ENCODE peak calls at places on chromosomes 2 and 18, in seven cellular contexts. R, C, I, K, Z, O and F are unnamed samples.

GRCh38 chr2:240604291-240604938 is 17.9 kb downstream of the CAPN10 start:
- DNase-seq in O (peak; percentile 89), R (peak; percentile 87), C (no peak), K (peak; percentile 83), I (peak; percentile 89), Z (peak; percentile 82), F (peak; percentile 79)

GRCh38 chr18:70289351-70290330 is 796 bp downstream of the SOCS6 start:
- DNase-seq in O (peak; percentile 76), R (peak; percentile 85), C (peak; percentile 41), I (peak; percentile 62), Z (peak; percentile 49), K (peak; percentile 62), F (no peak)

GRCh38 chr2:128585706-128586105 is 267.0 kb upstream of the HS6ST1 start:
- DNase-seq in R (no peak), Z (no peak), I (no peak), O (no peak), C (peak; percentile 88), K (no peak), F (no peak)

GRCh38 chr2:40668435-40668834 is 216.5 kb upstream of the SLC8A1 start:
- DNase-seq in I (no peak), Z (no peak), K (no peak), O (no peak), R (no peak), C (no peak), F (no peak)

GRCh38 chr18:22257022-22257543 is 87.7 kb downstream of the GATA6 start:
- DNase-seq in O (no peak), I (no peak), R (no peak), Z (no peak), C (no peak), K (no peak), F (no peak)

GRCh38 chr2:16154501-16155280 is 214.3 kb downstream of the MYCN start:
- DNase-seq in O (peak; percentile 15), K (no peak), R (no peak), C (no peak), Z (no peak), I (no peak), F (no peak)

GRCh38 chr2:205060269-205060668 is 515.0 kb downstream of the PARD3B start:
- DNase-seq in C (peak; percentile 55), K (no peak), Z (no peak), O (no peak), R (no peak), I (no peak), F (no peak)

GRCh38 chr2:151267537-151267936 is 5.9 kb upstream of the RBM43 start:
- DNase-seq in C (no peak), R (no peak), K (no peak), Z (no peak), I (no peak), O (no peak), F (no peak)

GRCh38 chr2:200335657-200336056 is 29.2 kb downstream of the SPATS2L start:
- DNase-seq in R (no peak), K (no peak), Z (no peak), I (no peak), C (peak; percentile 50), O (no peak), F (no peak)

GRCh38 chr2:234829074-234829455 is 122.8 kb upstream of the SH3BP4 start:
- DNase-seq in Z (no peak), O (no peak), K (no peak), I (no peak), R (no peak), C (no peak), F (no peak)

GRCh38 chr2:159513745-159514144 is 102.6 kb downstream of the BAZ2B start:
- DNase-seq in Z (no peak), C (no peak), R (no peak), O (no peak), I (no peak), K (no peak), F (no peak)

GRCh38 chr2:127640082-127641072 is 5.6 kb upstream of the GPR17 start:
- DNase-seq in I (no peak), K (no peak), Z (no peak), O (peak; percentile 87), R (no peak), C (no peak), F (peak; percentile 13)

GRCh38 chr2:230877737-230878598 is 13.2 kb downstream of the ITM2C start:
- DNase-seq in I (no peak), O (peak; percentile 37), K (no peak), Z (peak; percentile 31), C (no peak), R (no peak), F (no peak)

GRCh38 chr2:85199692-85200091 is 66.5 kb downstream of the TCF7L1 start:
- DNase-seq in R (no peak), O (no peak), K (no peak), Z (no peak), C (no peak), I (no peak), F (no peak)

GRCh38 chr2:40448476-40449079 is 3.3 kb downstream of the SLC8A1 start:
- DNase-seq in C (peak; percentile 21), R (no peak), O (peak; percentile 75), K (no peak), Z (no peak), I (no peak), F (no peak)

GRCh38 chr2:30443081-30443480 is 4.0 kb upstream of the LCLAT1 start:
- DNase-seq in C (no peak), R (no peak), O (no peak), I (no peak), K (no peak), Z (no peak), F (no peak)

GRCh38 chr2:227473019-227473461 is 1.1 kb downstream of the AGFG1 start:
- DNase-seq in R (no peak), K (no peak), I (no peak), C (no peak), O (no peak), Z (no peak), F (no peak)

GRCh38 chr18:67463829-67464228 is 52.7 kb downstream of the DSEL start:
- DNase-seq in Z (no peak), R (no peak), C (peak; percentile 17), O (peak; percentile 47), I (no peak), K (no peak), F (no peak)

GRCh38 chr2:154307007-154307406 is 391.5 kb upstream of the KCNJ3 start:
- DNase-seq in Z (no peak), C (no peak), O (no peak), K (no peak), I (no peak), R (no peak), F (no peak)

GRCh38 chr2:198100323-198100722 is 295.9 kb downstream of the PLCL1 start:
- DNase-seq in C (peak; percentile 15), Z (no peak), K (no peak), R (no peak), O (no peak), I (no peak), F (no peak)

GRCh38 chr18:24055009-24055804 is 40.7 kb downstream of the TTC39C start:
- DNase-seq in C (no peak), I (no peak), R (no peak), Z (no peak), K (no peak), O (no peak), F (no peak)

GRCh38 chr2:24456610-24457556 is 34.2 kb upstream of the NCOA1 start:
- DNase-seq in K (peak; percentile 80), C (peak; percentile 70), I (no peak), Z (peak; percentile 54), R (no peak), O (peak; percentile 83), F (peak; percentile 49)

GRCh38 chr2:238080518-238080917 is 19.6 kb upstream of the ESPNL start:
- DNase-seq in I (no peak), K (no peak), O (no peak), R (no peak), Z (no peak), C (no peak), F (no peak)

GRCh38 chr2:375270-375946 is 87.5 kb upstream of the ALKAL2 start:
- DNase-seq in I (no peak), R (no peak), C (no peak), Z (no peak), O (no peak), K (no peak), F (no peak)

GRCh38 chr2:70084973-70085710 is 2.1 kb upstream of the PCBP1 start:
- DNase-seq in I (no peak), K (peak; percentile 55), R (no peak), O (peak; percentile 93), C (peak; percentile 82), Z (peak; percentile 61), F (no peak)

DNA sequence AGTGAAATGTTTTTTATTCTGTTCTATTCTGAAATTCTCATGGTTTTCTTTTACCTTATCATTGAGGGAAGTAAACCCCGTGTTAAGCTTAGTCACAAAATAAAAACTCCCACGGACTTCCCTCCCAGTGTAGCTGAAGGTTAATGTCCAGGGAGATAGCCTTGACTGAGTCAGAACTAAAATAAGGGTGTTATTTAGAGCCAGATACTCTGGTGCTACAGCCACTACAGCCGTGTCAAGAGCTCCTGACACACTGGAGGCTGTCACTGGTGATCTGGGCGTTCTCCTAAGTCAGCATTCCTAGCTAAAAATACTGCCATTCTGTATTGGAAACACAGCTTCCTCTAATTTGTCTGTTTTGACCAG is 82.0 kb upstream of the RANBP2 start:
- DNase-seq in C (peak; percentile 86), R (no peak), I (no peak), Z (no peak), O (no peak), K (no peak), F (peak; percentile 80)
- H3K4me1 ChIP-seq in C (peaks cover 33% of the 10 kb centered on the region), R (peaks cover 42% of the 10 kb centered on the region), I (peaks cover 73% of the 10 kb centered on the region), Z (peaks cover 36% of the 10 kb centered on the region), O (no peaks in the 10 kb centered on the region), K (peaks cover 12% of the 10 kb centered on the region), F (peaks cover 95% of the 10 kb centered on the region)

GRCh38 chr18:12121175-12122095 is 27.8 kb downstream of the ANKRD62 start:
- DNase-seq in K (no peak), C (no peak), I (no peak), O (peak; percentile 87), Z (no peak), R (no peak), F (no peak)
- TF ChIP-seq CTCF in K (no peak), C (peak; percentile 36), I (no peak), O (peak; percentile 75), Z (no peak), R (no peak), F (peak; percentile 6)

GRCh38 chr2:101307503-101307902 is 998 bp downstream of the RNF149 start:
- DNase-seq in O (no peak), R (no peak), Z (no peak), I (no peak), C (peak; percentile 42), K (no peak), F (no peak)

GRCh38 chr2:101303688-101304087 is 4.8 kb downstream of the RNF149 start:
- DNase-seq in I (no peak), K (no peak), R (no peak), Z (no peak), O (no peak), C (no peak), F (no peak)

GRCh38 chr2:101306410-101306809 is 2.1 kb downstream of the RNF149 start:
- DNase-seq in R (no peak), K (no peak), Z (no peak), O (no peak), C (no peak), I (no peak), F (no peak)

GRCh38 chr2:101305044-101305443 is 3.5 kb downstream of the RNF149 start:
- DNase-seq in I (no peak), Z (no peak), K (no peak), C (no peak), O (no peak), R (no peak), F (no peak)

GRCh38 chr2:101305492-101306123 is 2.9 kb downstream of the RNF149 start:
- DNase-seq in K (no peak), C (peak; percentile 55), Z (no peak), I (no peak), O (no peak), R (no peak), F (no peak)
- H3K36me3 ChIP-seq in K (no peaks in the 10 kb centered on the region), C (no peaks in the 10 kb centered on the region), Z (no peaks in the 10 kb centered on the region), I (peaks cover 8% of the 10 kb centered on the region), O (no peaks in the 10 kb centered on the region), R (peaks cover 36% of the 10 kb centered on the region), F (peaks cover 9% of the 10 kb centered on the region)

GRCh38 chr2:104465978-104466377 is 387.9 kb upstream of the POU3F3 start:
- DNase-seq in K (no peak), I (no peak), Z (no peak), O (no peak), R (no peak), C (no peak), F (no peak)
- H3K4me1 ChIP-seq in K (no peaks in the 10 kb centered on the region), I (no peaks in the 10 kb centered on the region), Z (no peaks in the 10 kb centered on the region), O (no peaks in the 10 kb centered on the region), R (no peaks in the 10 kb centered on the region), C (no peaks in the 10 kb centered on the region), F (no peaks in the 10 kb centered on the region)